ENCODE peak calls at places on chromosomes 12 and 14, in ten cellular contexts. F is A549; G is GM12878; N is tibial artery; E is OCI-LY7; K is Caco-2; U is pancreas; O is H1; D is endodermal cell; H is CD4-positive, alpha-beta memory T cell. X is an unnamed sample. For H3K4me1, the result is how much of the 10 kb centered on the place peaks cover.

GRCh38 chr14:52314521-52315354 is 626 bp downstream of the PTGER2 start:
- DNase-seq in E (no peak), F (no peak), N (peak), O (no peak), H (peak), D (peak), G (no peak), U (peak), K (peak), X (peak)

GRCh38 chr12:8605057-8605456 is 7.6 kb downstream of the AICDA start:
- DNase-seq in D (peak), K (no peak), H (no peak), F (no peak), G (no peak), O (no peak), N (no peak), U (no peak), E (no peak), X (no peak)

GRCh38 chr14:92469515-92469914 is 44.1 kb upstream of the RIN3 start:
- DNase-seq in H (no peak), G (no peak), D (no peak), F (no peak), U (no peak), K (no peak), E (no peak), N (no peak), O (no peak), X (no peak)

GRCh38 chr12:109775172-109775881 is 57.9 kb downstream of the TRPV4 start:
- DNase-seq in G (no peak), U (peak), H (peak), D (peak), F (peak), N (peak), K (peak), O (peak), E (peak), X (peak)

GRCh38 chr12:70535896-70536374 is 101.3 kb downstream of the PTPRB start:
- DNase-seq in D (no peak), O (no peak), U (no peak), F (no peak), N (no peak), G (no peak), H (no peak), E (no peak), K (no peak), X (no peak)

GRCh38 chr14:69712637-69713088 is 54.3 kb upstream of the SRSF5 start:
- DNase-seq in U (peak), K (no peak), E (no peak), H (peak), N (no peak), F (no peak), D (peak), O (no peak), G (no peak), X (no peak)

GRCh38 chr14:82394916-82395315 is 861.3 kb upstream of the SEL1L start:
- DNase-seq in O (no peak), F (no peak), H (no peak), D (no peak), U (no peak), N (no peak), K (no peak), G (no peak), E (no peak), X (no peak)

GRCh38 chr12:100995201-100995600 is 200.6 kb downstream of the ANO4 start:
- DNase-seq in K (no peak), N (no peak), H (no peak), D (peak), O (no peak), F (no peak), U (no peak), E (no peak), G (no peak), X (no peak)

GRCh38 chr12:119938049-119938667 is 50.9 kb upstream of the BICDL1 start:
- DNase-seq in E (peak), H (peak), G (peak), O (peak), D (peak), K (peak), U (peak), N (no peak), F (peak), X (peak)

GRCh38 chr14:75196468-75196867 is 20.1 kb upstream of the TMED10 start:
- DNase-seq in E (peak), D (peak), K (peak), H (no peak), F (no peak), U (no peak), O (no peak), N (no peak), G (no peak), X (no peak)
- H3K4me1 ChIP-seq in E (under half), D (under half), K (under half), H (under half), F (under half), U (half or more), O (under half), N (under half), G (under half), X (under half)

GRCh38 chr12:17992002-17992656 is 97.9 kb downstream of the RERGL start:
- DNase-seq in H (no peak), E (peak), G (peak), N (no peak), D (peak), F (peak), O (no peak), K (peak), U (no peak), X (no peak)
- H3K4me1 ChIP-seq in H (under half), E (under half), G (under half), N (under half), D (under half), F (under half), O (under half), K (under half), U (under half), X (under half)

DNA sequence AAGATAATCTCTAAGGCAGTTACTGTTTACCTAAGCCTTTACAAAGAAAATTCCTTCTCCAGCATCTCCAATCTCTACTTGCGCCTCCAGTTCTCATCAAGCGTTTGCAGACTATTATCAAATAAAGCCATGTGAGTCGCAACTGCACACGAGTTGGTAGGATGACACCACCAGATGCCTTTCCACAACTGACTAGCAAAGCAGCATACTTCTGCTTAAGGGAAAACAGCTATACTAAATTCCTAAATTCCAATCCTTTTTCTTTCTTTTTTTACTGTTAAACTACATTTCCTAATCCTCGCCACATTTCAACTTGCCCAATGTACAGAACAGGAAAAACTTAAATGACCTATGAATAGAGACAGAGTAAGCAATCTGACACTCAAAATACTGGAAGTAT is 166.7 kb downstream of the ITPR2 start:
- DNase-seq in D (no peak), K (no peak), H (no peak), O (no peak), E (no peak), U (no peak), N (no peak), F (no peak), G (no peak), X (no peak)
- H3K4me1 ChIP-seq in D (under half), K (under half), H (under half), O (under half), E (under half), U (under half), N (under half), F (under half), G (under half), X (under half)

DNA sequence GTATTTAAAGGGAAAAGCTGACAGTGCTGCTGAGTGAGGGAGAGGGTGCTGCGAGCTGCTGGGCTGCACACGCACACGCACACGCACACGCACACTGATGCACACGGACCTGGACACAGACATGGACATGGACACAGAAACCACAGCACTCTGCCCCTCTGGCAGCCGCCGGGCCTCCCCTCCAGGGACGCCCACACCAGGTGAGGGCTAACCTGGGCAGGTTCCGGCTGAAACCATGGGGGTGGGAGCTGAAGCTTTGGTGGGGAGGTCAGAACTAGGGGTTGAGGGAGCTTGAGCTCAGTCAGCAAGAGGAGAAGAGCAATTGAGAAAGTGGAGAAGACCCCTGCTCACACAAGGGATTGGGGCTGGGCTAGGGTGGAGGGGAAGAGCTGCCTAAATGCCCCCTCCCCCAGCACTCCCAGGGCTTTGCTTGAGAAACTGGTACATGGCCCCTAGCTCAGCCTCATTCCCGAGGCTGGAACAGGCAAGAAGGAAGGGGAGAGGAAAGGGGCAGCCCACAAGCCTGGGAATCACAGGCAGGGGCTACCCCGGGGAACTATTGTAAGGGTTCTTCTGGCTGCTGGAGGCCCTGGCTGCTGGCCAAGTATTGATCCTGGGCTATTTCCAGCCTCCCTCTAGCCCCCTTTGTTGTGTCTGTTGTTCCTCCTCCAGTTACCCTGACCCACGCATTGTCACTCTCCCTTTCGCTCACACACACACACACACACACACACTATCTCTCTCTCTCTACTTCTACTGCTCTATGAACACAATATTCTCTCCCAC is at the start of gene REM2:
- DNase-seq in F (no peak), N (peak), G (no peak), H (no peak), E (no peak), U (no peak), D (no peak), K (no peak), O (no peak), X (no peak)
- H3K4me1 ChIP-seq in F (under half), N (under half), G (under half), H (under half), E (half or more), U (under half), D (under half), K (under half), O (under half), X (under half)

DNA sequence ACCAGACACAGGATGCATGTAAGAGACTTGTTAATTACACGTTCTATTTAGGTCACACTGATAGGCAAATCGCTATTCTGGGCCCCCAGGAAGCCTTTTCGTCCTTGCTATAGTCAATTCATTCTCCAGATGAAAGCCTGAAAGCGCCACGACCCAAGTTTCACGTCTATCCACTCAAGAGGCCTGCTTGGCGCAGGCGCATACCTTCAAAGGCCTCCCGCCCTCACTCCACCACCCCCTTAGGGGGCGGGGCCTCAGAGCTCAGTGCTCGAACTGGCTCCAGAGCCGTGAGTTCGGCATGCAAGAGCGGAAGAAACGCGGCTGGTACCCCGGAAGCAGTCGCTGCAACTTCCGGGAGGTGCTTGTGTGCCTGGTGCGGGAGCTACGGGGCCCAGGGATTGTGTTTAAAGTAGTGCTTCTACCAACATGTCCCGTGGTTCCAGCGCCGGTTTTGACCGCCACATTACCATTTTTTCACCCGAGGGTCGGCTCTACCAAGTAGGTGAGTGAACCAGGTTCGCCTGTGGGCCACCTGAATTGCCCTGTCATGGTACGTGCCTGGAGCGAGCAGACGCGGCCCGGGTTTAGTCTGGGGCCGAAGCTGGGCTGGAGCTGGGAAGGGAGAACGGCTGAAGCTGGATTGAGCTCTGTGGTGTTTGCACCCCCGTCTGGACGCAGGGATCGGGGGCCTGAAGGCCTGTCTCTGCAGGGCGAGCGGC is at the start of gene PSMA6:
- DNase-seq in G (peak), N (peak), U (peak), O (peak), K (peak), E (peak), F (peak), D (peak), H (peak), X (peak)
- H3K4me1 ChIP-seq in G (under half), N (half or more), U (under half), O (under half), K (under half), E (half or more), F (under half), D (under half), H (under half), X (under half)

DNA sequence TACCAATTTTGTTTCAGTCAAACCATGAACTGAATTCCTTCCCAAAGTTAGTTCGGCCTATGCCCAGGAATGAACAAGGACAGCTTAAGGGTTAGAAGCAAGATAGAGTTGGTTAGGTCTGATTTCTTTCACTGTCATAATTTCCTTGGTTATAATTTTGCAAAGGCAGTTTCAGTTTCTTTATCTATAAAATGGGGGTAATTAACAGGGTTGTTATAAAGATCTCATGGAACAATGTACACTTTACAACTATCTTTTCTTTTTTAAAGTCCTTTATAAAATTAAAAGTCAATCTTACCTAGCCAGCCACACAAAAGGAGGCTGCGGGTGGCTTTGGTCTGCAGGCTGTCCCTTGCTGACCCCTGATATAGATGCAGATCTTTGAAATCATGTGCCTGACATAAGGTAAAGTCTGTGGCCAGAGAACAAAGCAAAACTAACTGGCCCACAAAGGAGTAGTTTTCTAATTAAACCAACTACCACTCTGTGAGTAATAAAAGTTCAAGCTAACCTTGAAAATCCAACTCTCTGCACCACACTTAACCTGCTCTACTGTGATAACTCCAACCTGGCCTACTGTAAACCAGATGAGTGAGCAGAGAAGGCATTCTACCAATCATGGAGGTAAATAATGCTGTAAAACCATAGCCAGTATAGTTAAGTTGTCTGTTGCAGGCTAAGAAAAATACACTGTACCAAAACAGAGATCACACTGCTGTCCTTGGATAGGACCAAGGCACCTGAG is 49.5 kb downstream of the SLC38A1 start:
- DNase-seq in O (no peak), G (no peak), F (no peak), E (no peak), H (peak), D (no peak), K (no peak), U (no peak), N (no peak), X (no peak)
- H3K4me1 ChIP-seq in O (under half), G (half or more), F (under half), E (half or more), H (half or more), D (under half), K (under half), U (under half), N (half or more), X (half or more)

DNA sequence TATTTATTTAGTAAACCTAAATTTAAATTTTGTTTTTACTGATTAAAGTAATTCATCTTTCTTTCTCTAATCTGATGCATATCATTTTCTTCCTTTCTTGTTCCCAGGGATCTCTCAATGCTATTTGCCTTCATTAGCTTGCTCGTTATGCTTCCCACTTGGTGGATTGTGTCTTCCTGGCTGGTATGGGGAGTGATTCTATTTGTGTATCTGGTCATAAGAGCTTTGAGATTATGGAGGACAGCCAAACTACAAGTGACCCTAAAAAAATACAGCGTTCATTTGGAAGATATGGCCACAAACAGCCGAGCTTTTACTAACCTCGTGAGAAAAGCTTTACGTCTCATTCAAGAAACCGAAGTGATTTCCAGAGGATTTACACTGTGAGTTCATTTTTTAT is 48.6 kb downstream of the VEZT start:
- DNase-seq in G (no peak), D (no peak), N (no peak), O (no peak), F (no peak), K (no peak), U (no peak), E (no peak), H (no peak), X (no peak)
- H3K4me1 ChIP-seq in G (under half), D (under half), N (under half), O (under half), F (under half), K (under half), U (under half), E (under half), H (under half), X (under half)

GRCh38 chr14:76784266-76784874 is 23.1 kb downstream of the VASH1 start:
- DNase-seq in D (no peak), G (no peak), F (no peak), K (no peak), U (no peak), H (no peak), E (no peak), O (no peak), N (no peak), X (no peak)

GRCh38 chr14:76782885-76783566 is 21.8 kb downstream of the VASH1 start:
- DNase-seq in H (no peak), D (peak), E (no peak), G (no peak), K (no peak), U (no peak), N (no peak), O (no peak), F (no peak), X (no peak)

GRCh38 chr14:76782115-76782884 is 21.0 kb downstream of the VASH1 start:
- DNase-seq in U (no peak), K (no peak), E (no peak), N (no peak), O (no peak), F (no peak), G (no peak), D (peak), H (no peak), X (no peak)

GRCh38 chr14:76786556-76786955 is 25.3 kb downstream of the VASH1 start:
- DNase-seq in G (no peak), N (no peak), K (no peak), H (no peak), D (no peak), O (no peak), F (no peak), E (no peak), U (no peak), X (no peak)

DNA sequence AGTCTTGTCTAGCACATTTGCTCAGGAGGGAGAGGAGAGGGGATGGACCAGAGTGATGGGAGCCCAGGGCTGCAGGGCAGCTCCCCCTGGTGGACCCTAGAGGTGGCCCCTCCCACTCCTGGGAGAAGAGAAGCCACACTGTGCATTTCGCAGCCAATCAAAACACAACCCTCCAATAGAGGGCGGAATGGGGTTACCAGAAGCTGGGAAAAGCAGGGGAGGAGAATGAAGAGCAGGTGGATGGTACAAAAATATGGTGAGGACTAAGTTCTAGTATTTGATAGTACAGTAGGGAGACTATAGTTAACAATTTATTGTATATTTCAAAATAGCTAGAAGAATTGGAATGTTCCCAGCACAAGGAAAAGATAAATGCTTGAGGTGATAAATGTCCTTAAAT is 23.6 kb downstream of the VASH1 start:
- DNase-seq in F (peak), H (peak), D (peak), N (peak), U (no peak), O (peak), G (no peak), E (peak), K (peak), X (peak)
- H3K4me1 ChIP-seq in F (under half), H (under half), D (under half), N (half or more), U (under half), O (under half), G (under half), E (under half), K (under half), X (under half)